ENCODE peak calls at places on chromosomes 5 and 9, in six cellular contexts. H is fibroblast of mammary gland, K is hippocampal formation, L is germinal center, Z is AG09319, F is HT-29. I is an unnamed sample.

GRCh38 chr9:92308893-92309292 is 15.4 kb upstream of the IARS1 start:
- DNase-seq in H (peak), K (no peak), L (no peak), Z (no peak), F (no peak), I (no peak)

GRCh38 chr5:170617519-170618218 is 113.8 kb downstream of the KCNIP1 start:
- DNase-seq in H (no peak), K (no peak), L (no peak), Z (no peak), F (no peak), I (no peak)

GRCh38 chr5:150516011-150516410 is 8.1 kb downstream of the NDST1 start:
- DNase-seq in H (peak), K (no peak), L (no peak), Z (no peak), F (no peak), I (no peak)

GRCh38 chr5:31995011-31995410 is 179.1 kb downstream of the GOLPH3 start:
- DNase-seq in H (no peak), K (no peak), L (peak), Z (no peak), F (no peak), I (no peak)

GRCh38 chr9:5265939-5266338 is 34.7 kb downstream of the INSL4 start:
- DNase-seq in H (no peak), K (no peak), L (no peak), Z (no peak), F (no peak), I (no peak)

GRCh38 chr9:136190656-136191548 is 14.0 kb downstream of the LHX3 start:
- DNase-seq in H (no peak), K (no peak), L (no peak), Z (no peak), F (no peak), I (no peak)

GRCh38 chr5:95619518-95620029 is 313 bp upstream of the GPR150 start:
- DNase-seq in H (no peak), K (no peak), L (no peak), Z (no peak), F (no peak), I (no peak)

GRCh38 chr5:171848006-171848405 is 62.4 kb downstream of the SMIM23 start:
- DNase-seq in H (no peak), K (no peak), L (no peak), Z (no peak), F (no peak), I (no peak)

GRCh38 chr5:93294184-93294583 is 286.8 kb downstream of the NR2F1-AS1 start:
- DNase-seq in H (peak), K (no peak), L (no peak), Z (peak), F (no peak), I (no peak)

GRCh38 chr5:110269478-110270142 is 456.9 kb downstream of the TMEM232 start:
- DNase-seq in H (no peak), K (no peak), L (no peak), Z (peak), F (no peak), I (no peak)

GRCh38 chr5:72455477-72455876 is 51.7 kb downstream of the ZNF366 start:
- DNase-seq in H (no peak), K (no peak), L (no peak), Z (no peak), F (no peak), I (no peak)

GRCh38 chr9:89732295-89732951 is 127.6 kb downstream of the GADD45G start:
- DNase-seq in H (no peak), K (no peak), L (no peak), Z (no peak), F (peak), I (no peak)

GRCh38 chr9:88106492-88106891 is 31.8 kb downstream of the SPATA31C2 start:
- DNase-seq in H (peak), K (no peak), L (no peak), Z (peak), F (peak), I (no peak)

GRCh38 chr5:67182406-67182805 is 14.2 kb downstream of the CD180 start:
- DNase-seq in H (peak), K (no peak), L (no peak), Z (no peak), F (peak), I (no peak)

GRCh38 chr9:76292658-76293057 is 101.6 kb downstream of the RFK start:
- DNase-seq in H (no peak), K (no peak), L (no peak), Z (no peak), F (no peak), I (no peak)

GRCh38 chr9:78296208-78296892 is 575 bp upstream of the PSAT1 start:
- DNase-seq in H (peak), K (peak), L (peak), Z (no peak), F (peak), I (peak)

GRCh38 chr9:128102861-128103588 is 24.5 kb downstream of the PTGES2 start:
- DNase-seq in H (no peak), K (no peak), L (no peak), Z (no peak), F (no peak), I (no peak)

GRCh38 chr9:136648746-136649145 is 14.0 kb upstream of the EGFL7 start:
- DNase-seq in H (no peak), K (no peak), L (no peak), Z (no peak), F (no peak), I (no peak)

GRCh38 chr9:12776775-12777055 is 1.9 kb downstream of the LURAP1L start:
- DNase-seq in H (peak), K (no peak), L (no peak), Z (no peak), F (no peak), I (no peak)

GRCh38 chr9:16030513-16031185 is 477.8 kb downstream of the CCDC171 start:
- DNase-seq in H (peak), K (no peak), L (no peak), Z (no peak), F (no peak), I (no peak)

GRCh38 chr9:18208166-18209059 is 265.5 kb upstream of the ADAMTSL1 start:
- DNase-seq in H (peak), K (no peak), L (no peak), Z (no peak), F (peak), I (no peak)

GRCh38 chr5:133373121-133373870 is 239.0 kb downstream of the FSTL4 start:
- DNase-seq in H (peak), K (no peak), L (no peak), Z (no peak), F (no peak), I (no peak)

GRCh38 chr5:39159986-39160490 is 59.3 kb downstream of the FYB1 start:
- DNase-seq in H (no peak), K (no peak), L (no peak), Z (no peak), F (no peak), I (no peak)

GRCh38 chr5:109516385-109516784 is 106.6 kb upstream of the PJA2 start:
- DNase-seq in H (peak), K (no peak), L (no peak), Z (no peak), F (no peak), I (no peak)

GRCh38 chr5:117337064-117337749 is 762.6 kb upstream of the SEMA6A start:
- DNase-seq in H (no peak), K (no peak), L (no peak), Z (no peak), F (no peak), I (no peak)

GRCh38 chr5:135245521-135246499 is 153.2 kb downstream of the MACROH2A1 start:
- DNase-seq in H (peak), K (no peak), L (no peak), Z (no peak), F (no peak), I (peak)

GRCh38 chr9:32431940-32432555 is 47.6 kb downstream of the ACO1 start:
- DNase-seq in H (peak), K (no peak), L (peak), Z (peak), F (peak), I (no peak)

GRCh38 chr5:31285025-31285424 is 91.5 kb downstream of the CDH6 start:
- DNase-seq in H (no peak), K (no peak), L (no peak), Z (no peak), F (no peak), I (no peak)

GRCh38 chr9:98057095-98057799 is 715 bp downstream of the NANS start:
- DNase-seq in H (peak), K (peak), L (no peak), Z (no peak), F (no peak), I (no peak)

GRCh38 chr5:122102825-122103224 is 24.8 kb upstream of the LOX start:
- DNase-seq in H (peak), K (no peak), L (no peak), Z (no peak), F (no peak), I (no peak)

GRCh38 chr5:136047858-136048257 is 19.1 kb downstream of the TGFBI start:
- DNase-seq in H (no peak), K (no peak), L (no peak), Z (no peak), F (no peak), I (no peak)